ENCODE peak calls at places on chromosomes 13 and 19, in six cellular contexts. D, O, P, J, X and K are unnamed samples.

GRCh38 chr19:46451352-46451751 is 20.0 kb downstream of the PNMA8A start:
- DNase-seq in P (no peak), O (no peak), X (no peak), D (no peak), J (no peak), K (no peak)

GRCh38 chr13:31045621-31046081 is 113.2 kb downstream of the TEX26 start:
- DNase-seq in P (no peak), O (no peak), D (no peak), X (peak), J (no peak), K (no peak)

GRCh38 chr13:98787986-98788385 is 35.5 kb upstream of the SLC15A1 start:
- DNase-seq in X (no peak), J (no peak), O (no peak), P (no peak), D (no peak), K (no peak)

GRCh38 chr19:10214784-10215183 is 16.3 kb downstream of the S1PR2 start:
- DNase-seq in X (no peak), O (no peak), J (no peak), P (no peak), D (no peak), K (no peak)

GRCh38 chr19:48798937-48799336 is 11.9 kb downstream of the BCAT2 start:
- DNase-seq in O (no peak), P (no peak), X (no peak), D (no peak), J (no peak), K (no peak)

GRCh38 chr13:32669030-32669646 is 82.9 kb downstream of the PDS5B start:
- DNase-seq in O (no peak), D (no peak), P (peak), J (no peak), X (no peak), K (no peak)

GRCh38 chr13:46757640-46758039 is 39.3 kb downstream of the ESD start:
- DNase-seq in P (no peak), D (no peak), X (no peak), O (no peak), J (no peak), K (no peak)

GRCh38 chr19:44401108-44401786 is at the start of gene ZNF285:
- DNase-seq in X (peak), J (peak), D (no peak), P (no peak), O (peak), K (no peak)

GRCh38 chr19:7535993-7536685 is 622 bp downstream of the PNPLA6 start:
- DNase-seq in J (no peak), X (no peak), P (no peak), D (no peak), O (peak), K (no peak)

GRCh38 chr13:110259651-110260050 is 47.3 kb downstream of the COL4A1 start:
- DNase-seq in P (no peak), X (no peak), J (no peak), D (no peak), O (no peak), K (no peak)

GRCh38 chr13:51981355-51981754 is 29.9 kb downstream of the ATP7B start:
- DNase-seq in O (no peak), X (no peak), D (no peak), P (no peak), J (no peak), K (no peak)

GRCh38 chr19:1008268-1009042 is 8.2 kb downstream of the GRIN3B start:
- DNase-seq in P (no peak), O (no peak), X (no peak), D (no peak), J (no peak), K (no peak)

GRCh38 chr13:86464193-86464592 is 665.0 kb upstream of the SLITRK6 start:
- DNase-seq in D (no peak), X (no peak), J (no peak), P (no peak), O (no peak), K (no peak)

GRCh38 chr19:20067898-20068297 is 9.9 kb upstream of the ZNF90 start:
- DNase-seq in D (no peak), X (no peak), J (no peak), O (no peak), P (no peak), K (no peak)

GRCh38 chr13:113774177-113775107 is 15.4 kb downstream of the TMEM255B start:
- DNase-seq in X (no peak), D (no peak), P (no peak), O (no peak), J (no peak), K (no peak)

GRCh38 chr13:26914624-26915023 is 154.0 kb upstream of the GPR12 start:
- DNase-seq in O (no peak), J (no peak), P (peak), X (no peak), D (no peak), K (no peak)

GRCh38 chr13:68304287-68304893 is 1074.3 kb upstream of the PCDH9 start:
- DNase-seq in P (peak), X (no peak), J (peak), D (no peak), O (no peak), K (peak)

GRCh38 chr19:347946-348861 is 3.6 kb upstream of the MIER2 start:
- DNase-seq in O (no peak), J (no peak), P (no peak), D (no peak), X (peak), K (no peak)

GRCh38 chr13:73210218-73210883 is 151.5 kb downstream of the KLF5 start:
- DNase-seq in X (no peak), D (no peak), P (no peak), J (peak), O (no peak), K (no peak)

GRCh38 chr13:113611996-113612395 is 27.4 kb downstream of the TFDP1 start:
- DNase-seq in X (no peak), J (no peak), D (no peak), O (no peak), P (no peak), K (no peak)

GRCh38 chr19:33473644-33474305 is 47.8 kb downstream of the PEPD start:
- DNase-seq in D (no peak), O (no peak), X (no peak), P (no peak), J (no peak), K (no peak)

GRCh38 chr19:38273499-38273898 is 9.1 kb downstream of the SPINT2 start:
- DNase-seq in O (no peak), D (no peak), J (no peak), X (peak), P (no peak), K (no peak)

GRCh38 chr13:26155568-26155967 is 66.5 kb downstream of the RNF6 start:
- DNase-seq in P (no peak), J (no peak), O (no peak), D (no peak), X (no peak), K (no peak)

GRCh38 chr13:100434010-100434763 is 154.4 kb downstream of the GGACT start:
- DNase-seq in X (no peak), D (no peak), P (no peak), J (no peak), O (no peak), K (no peak)

GRCh38 chr19:2457394-2458037 is 757 bp upstream of the LMNB2 start:
- DNase-seq in P (no peak), O (no peak), D (no peak), X (no peak), J (no peak), K (no peak)

GRCh38 chr13:32553720-32554119 is 15.1 kb upstream of the N4BP2L2 start:
- DNase-seq in P (no peak), D (no peak), J (no peak), O (no peak), X (no peak), K (no peak)

GRCh38 chr13:87274209-87274819 is 396.9 kb upstream of the SLITRK5 start:
- DNase-seq in P (no peak), D (no peak), O (no peak), X (no peak), J (peak), K (peak)

GRCh38 chr19:27794444-27795042 is 1418.4 kb downstream of the UQCRFS1 start:
- DNase-seq in D (no peak), P (no peak), J (no peak), X (no peak), O (peak), K (no peak)

GRCh38 chr13:50081106-50081898 is 66.1 kb downstream of the KCNRG start:
- DNase-seq in X (peak), O (peak), J (no peak), D (no peak), P (no peak), K (peak)

GRCh38 chr19:1663854-1664253 is 11.4 kb upstream of the TCF3 start:
- DNase-seq in X (no peak), D (no peak), J (no peak), P (no peak), O (no peak), K (no peak)

GRCh38 chr13:26255717-26256277 is 1.9 kb downstream of the CDK8 start:
- DNase-seq in J (no peak), P (no peak), O (no peak), D (no peak), X (no peak), K (no peak)

GRCh38 chr13:40666905-40667621 is 622 bp upstream of the FOXO1 start:
- DNase-seq in P (no peak), O (peak), D (no peak), X (peak), J (no peak), K (no peak)

GRCh38 chr19:13181747-13182388 is 31.7 kb downstream of the IER2 start:
- DNase-seq in J (peak), X (peak), O (peak), D (peak), P (no peak), K (no peak)

GRCh38 chr19:32437096-32437495 is 31.5 kb downstream of the DPY19L3 start:
- DNase-seq in J (no peak), P (no peak), D (no peak), O (no peak), X (no peak), K (no peak)

GRCh38 chr13:40539954-40540706 is 126.3 kb downstream of the FOXO1 start:
- DNase-seq in D (no peak), X (no peak), P (no peak), O (no peak), J (no peak), K (no peak)

GRCh38 chr13:108902557-108903155 is 273.2 kb downstream of the MYO16 start:
- DNase-seq in O (no peak), D (no peak), P (no peak), J (no peak), X (no peak), K (no peak)